ENCODE peak calls at places on chromosome 12, in four cellular contexts. One of them, this sample, is unnamed.

GRCh38 chr12:67420506-67420905 is 151.3 kb downstream of the CAND1 start:
- DNase-seq in ovary: no peak
- DNase-seq in dorsolateral prefrontal cortex: no peak
- DNase-seq in HepG2: no peak
- DNase-seq in this sample: no peak

GRCh38 chr12:25052191-25053020 is 103.5 kb upstream of the BCAT1 start:
- DNase-seq in ovary: no peak
- DNase-seq in dorsolateral prefrontal cortex: no peak
- DNase-seq in HepG2: peak; percentile 45
- DNase-seq in this sample: no peak

GRCh38 chr12:85057370-85057963 is 21.3 kb downstream of the LRRIQ1 start:
- DNase-seq in ovary: no peak
- DNase-seq in dorsolateral prefrontal cortex: no peak
- DNase-seq in HepG2: peak; percentile 30
- DNase-seq in this sample: no peak

GRCh38 chr12:103832048-103832798 is 8.8 kb downstream of the NT5DC3 start:
- DNase-seq in ovary: no peak
- DNase-seq in dorsolateral prefrontal cortex: no peak
- DNase-seq in HepG2: no peak
- DNase-seq in this sample: no peak

GRCh38 chr12:98422809-98423208 is 92.6 kb upstream of the TMPO start:
- DNase-seq in ovary: no peak
- DNase-seq in dorsolateral prefrontal cortex: no peak
- DNase-seq in HepG2: peak; percentile 29
- DNase-seq in this sample: no peak

GRCh38 chr12:111066744-111067437 is 146.5 kb upstream of the MYL2 start:
- DNase-seq in ovary: no peak
- DNase-seq in dorsolateral prefrontal cortex: no peak
- DNase-seq in HepG2: no peak
- DNase-seq in this sample: no peak

GRCh38 chr12:15796493-15797141 is 7.4 kb upstream of the EPS8 start:
- DNase-seq in ovary: no peak
- DNase-seq in dorsolateral prefrontal cortex: no peak
- DNase-seq in HepG2: peak; percentile 37
- DNase-seq in this sample: no peak

GRCh38 chr12:54370218-54370730 is 6.0 kb upstream of the GPR84 start:
- DNase-seq in ovary: peak; percentile 87
- DNase-seq in dorsolateral prefrontal cortex: peak; percentile 74
- DNase-seq in HepG2: no peak
- DNase-seq in this sample: peak; percentile 85

GRCh38 chr12:106179086-106179485 is 40.3 kb upstream of the NUAK1 start:
- DNase-seq in ovary: peak; percentile 42
- DNase-seq in dorsolateral prefrontal cortex: no peak
- DNase-seq in HepG2: peak; percentile 38
- DNase-seq in this sample: no peak

GRCh38 chr12:11894890-11895289 is 175.8 kb upstream of the BCL2L14 start:
- DNase-seq in ovary: no peak
- DNase-seq in dorsolateral prefrontal cortex: no peak
- DNase-seq in HepG2: no peak
- DNase-seq in this sample: no peak

GRCh38 chr12:21823581-21823980 is 49.1 kb upstream of the KCNJ8 start:
- DNase-seq in ovary: peak; percentile 65
- DNase-seq in dorsolateral prefrontal cortex: peak; percentile 41
- DNase-seq in HepG2: no peak
- DNase-seq in this sample: peak; percentile 58

GRCh38 chr12:107522692-107523477 is 162.7 kb upstream of the PWP1 start:
- DNase-seq in ovary: no peak
- DNase-seq in dorsolateral prefrontal cortex: no peak
- DNase-seq in HepG2: peak; percentile 20
- DNase-seq in this sample: no peak

GRCh38 chr12:9381619-9382018 is 173.4 kb upstream of the PZP start:
- DNase-seq in ovary: no peak
- DNase-seq in dorsolateral prefrontal cortex: no peak
- DNase-seq in HepG2: peak; percentile 19
- DNase-seq in this sample: no peak

GRCh38 chr12:8033153-8034044 is 883 bp downstream of the FOXJ2 start:
- DNase-seq in ovary: peak; percentile 82
- DNase-seq in dorsolateral prefrontal cortex: peak; percentile 45
- DNase-seq in HepG2: no peak
- DNase-seq in this sample: peak; percentile 74

GRCh38 chr12:83821967-83822366 is 1090.6 kb downstream of the SLC6A15 start:
- DNase-seq in ovary: no peak
- DNase-seq in dorsolateral prefrontal cortex: no peak
- DNase-seq in HepG2: no peak
- DNase-seq in this sample: no peak

GRCh38 chr12:51884676-51885229 is 3.1 kb upstream of the ANKRD33 start:
- DNase-seq in ovary: no peak
- DNase-seq in dorsolateral prefrontal cortex: no peak
- DNase-seq in HepG2: peak; percentile 80
- DNase-seq in this sample: no peak

GRCh38 chr12:496736-497135 is 37.0 kb downstream of the B4GALNT3 start:
- DNase-seq in ovary: no peak
- DNase-seq in dorsolateral prefrontal cortex: no peak
- DNase-seq in HepG2: no peak
- DNase-seq in this sample: no peak

GRCh38 chr12:91594715-91595114 is 412.1 kb upstream of the DCN start:
- DNase-seq in ovary: no peak
- DNase-seq in dorsolateral prefrontal cortex: no peak
- DNase-seq in HepG2: no peak
- DNase-seq in this sample: no peak

GRCh38 chr12:14954269-14954668 is 7.1 kb downstream of the ARHGDIB start:
- DNase-seq in ovary: no peak
- DNase-seq in dorsolateral prefrontal cortex: no peak
- DNase-seq in HepG2: no peak
- DNase-seq in this sample: no peak

GRCh38 chr12:58364389-58365086 is 423.2 kb downstream of the ATP23 start:
- DNase-seq in ovary: no peak
- DNase-seq in dorsolateral prefrontal cortex: no peak
- DNase-seq in HepG2: no peak
- DNase-seq in this sample: no peak

GRCh38 chr12:16857456-16857923 is 251.5 kb upstream of the LMO3 start:
- DNase-seq in ovary: no peak
- DNase-seq in dorsolateral prefrontal cortex: no peak
- DNase-seq in HepG2: no peak
- DNase-seq in this sample: no peak

GRCh38 chr12:52561880-52562449 is 9.0 kb upstream of the KRT71 start:
- DNase-seq in ovary: no peak
- DNase-seq in dorsolateral prefrontal cortex: no peak
- DNase-seq in HepG2: peak; percentile 21
- DNase-seq in this sample: no peak

GRCh38 chr12:70733385-70733784 is 96.2 kb upstream of the PTPRB start:
- DNase-seq in ovary: no peak
- DNase-seq in dorsolateral prefrontal cortex: no peak
- DNase-seq in HepG2: peak; percentile 63
- DNase-seq in this sample: no peak

GRCh38 chr12:5201554-5202243 is 158.0 kb downstream of the KCNA5 start:
- DNase-seq in ovary: no peak
- DNase-seq in dorsolateral prefrontal cortex: no peak
- DNase-seq in HepG2: no peak
- DNase-seq in this sample: peak; percentile 29

GRCh38 chr12:112091563-112091962 is 17.0 kb downstream of the NAA25 start:
- DNase-seq in ovary: no peak
- DNase-seq in dorsolateral prefrontal cortex: no peak
- DNase-seq in HepG2: no peak
- DNase-seq in this sample: no peak

GRCh38 chr12:84974177-84974815 is 61.7 kb upstream of the SLC6A15 start:
- DNase-seq in ovary: no peak
- DNase-seq in dorsolateral prefrontal cortex: no peak
- DNase-seq in HepG2: no peak
- DNase-seq in this sample: no peak

GRCh38 chr12:15164997-15165659 is 56.1 kb downstream of the RERG start:
- DNase-seq in ovary: peak; percentile 47
- DNase-seq in dorsolateral prefrontal cortex: no peak
- DNase-seq in HepG2: no peak
- DNase-seq in this sample: no peak

GRCh38 chr12:127455347-127456265 is 811.4 kb upstream of the TMEM132C start:
- DNase-seq in ovary: no peak
- DNase-seq in dorsolateral prefrontal cortex: no peak
- DNase-seq in HepG2: no peak
- DNase-seq in this sample: no peak

GRCh38 chr12:27970981-27971489 is 1.5 kb downstream of the PTHLH start:
- DNase-seq in ovary: no peak
- DNase-seq in dorsolateral prefrontal cortex: no peak
- DNase-seq in HepG2: no peak
- DNase-seq in this sample: peak; percentile 21

GRCh38 chr12:108193922-108194321 is 64.8 kb downstream of the WSCD2 start:
- DNase-seq in ovary: no peak
- DNase-seq in dorsolateral prefrontal cortex: no peak
- DNase-seq in HepG2: peak; percentile 9
- DNase-seq in this sample: no peak

GRCh38 chr12:47616440-47616839 is 89.4 kb downstream of the RPAP3 start:
- DNase-seq in ovary: no peak
- DNase-seq in dorsolateral prefrontal cortex: no peak
- DNase-seq in HepG2: no peak
- DNase-seq in this sample: no peak